ENCODE peak calls at places on chromosome 9, in seven cellular contexts. One of them, this sample, is unnamed.

GRCh38 chr9:16341176-16341575 is 529.3 kb downstream of the BNC2 start:
- DNase-seq in heart left ventricle: no peak
- DNase-seq in body of pancreas: no peak
- DNase-seq in HCT116: no peak
- DNase-seq in esophagus squamous epithelium: no peak
- DNase-seq in spleen: no peak
- DNase-seq in stomach: no peak
- DNase-seq in this sample: no peak

GRCh38 chr9:12972608-12973589 is 198.1 kb downstream of the LURAP1L start:
- DNase-seq in heart left ventricle: peak; percentile 28
- DNase-seq in body of pancreas: peak; percentile 33
- DNase-seq in HCT116: no peak
- DNase-seq in esophagus squamous epithelium: no peak
- DNase-seq in spleen: no peak
- DNase-seq in stomach: peak; percentile 73
- DNase-seq in this sample: no peak

GRCh38 chr9:122201641-122202040 is 27.1 kb downstream of the LHX6 start:
- DNase-seq in heart left ventricle: no peak
- DNase-seq in body of pancreas: no peak
- DNase-seq in HCT116: no peak
- DNase-seq in esophagus squamous epithelium: no peak
- DNase-seq in spleen: peak; percentile 43
- DNase-seq in stomach: no peak
- DNase-seq in this sample: no peak

GRCh38 chr9:83384214-83384613 is 154.0 kb downstream of the FRMD3 start:
- DNase-seq in heart left ventricle: no peak
- DNase-seq in body of pancreas: no peak
- DNase-seq in HCT116: no peak
- DNase-seq in esophagus squamous epithelium: no peak
- DNase-seq in spleen: no peak
- DNase-seq in stomach: no peak
- DNase-seq in this sample: no peak

GRCh38 chr9:124617477-124618141 is 110.4 kb upstream of the NR5A1 start:
- DNase-seq in heart left ventricle: peak; percentile 78
- DNase-seq in body of pancreas: peak; percentile 85
- DNase-seq in HCT116: peak; percentile 68
- DNase-seq in esophagus squamous epithelium: no peak
- DNase-seq in spleen: peak; percentile 85
- DNase-seq in stomach: peak; percentile 81
- DNase-seq in this sample: peak; percentile 87

GRCh38 chr9:8800196-8800595 is 1000.6 kb upstream of the DMAC1 start:
- DNase-seq in heart left ventricle: no peak
- DNase-seq in body of pancreas: no peak
- DNase-seq in HCT116: no peak
- DNase-seq in esophagus squamous epithelium: no peak
- DNase-seq in spleen: no peak
- DNase-seq in stomach: no peak
- DNase-seq in this sample: no peak

GRCh38 chr9:103104101-103104500 is 109.0 kb downstream of the CYLC2 start:
- DNase-seq in heart left ventricle: no peak
- DNase-seq in body of pancreas: no peak
- DNase-seq in HCT116: no peak
- DNase-seq in esophagus squamous epithelium: no peak
- DNase-seq in spleen: no peak
- DNase-seq in stomach: no peak
- DNase-seq in this sample: no peak

GRCh38 chr9:129736334-129736733 is 16.5 kb downstream of the PTGES start:
- DNase-seq in heart left ventricle: no peak
- DNase-seq in body of pancreas: no peak
- DNase-seq in HCT116: no peak
- DNase-seq in esophagus squamous epithelium: no peak
- DNase-seq in spleen: no peak
- DNase-seq in stomach: no peak
- DNase-seq in this sample: no peak

GRCh38 chr9:38416461-38416860 is 7.8 kb downstream of the IGFBPL1 start:
- DNase-seq in heart left ventricle: no peak
- DNase-seq in body of pancreas: no peak
- DNase-seq in HCT116: no peak
- DNase-seq in esophagus squamous epithelium: no peak
- DNase-seq in spleen: no peak
- DNase-seq in stomach: no peak
- DNase-seq in this sample: no peak

GRCh38 chr9:114193090-114193489 is 37.8 kb downstream of the COL27A1 start:
- DNase-seq in heart left ventricle: no peak
- DNase-seq in body of pancreas: no peak
- DNase-seq in HCT116: no peak
- DNase-seq in esophagus squamous epithelium: no peak
- DNase-seq in spleen: no peak
- DNase-seq in stomach: no peak
- DNase-seq in this sample: no peak

GRCh38 chr9:100673249-100673648 is 95.4 kb downstream of the CAVIN4 start:
- DNase-seq in heart left ventricle: no peak
- DNase-seq in body of pancreas: no peak
- DNase-seq in HCT116: no peak
- DNase-seq in esophagus squamous epithelium: no peak
- DNase-seq in spleen: no peak
- DNase-seq in stomach: no peak
- DNase-seq in this sample: no peak

GRCh38 chr9:6552738-6553121 is 92.8 kb downstream of the GLDC start:
- DNase-seq in heart left ventricle: no peak
- DNase-seq in body of pancreas: no peak
- DNase-seq in HCT116: no peak
- DNase-seq in esophagus squamous epithelium: no peak
- DNase-seq in spleen: no peak
- DNase-seq in stomach: no peak
- DNase-seq in this sample: no peak

GRCh38 chr9:110255417-110256141 is 728 bp downstream of the TXN start:
- DNase-seq in heart left ventricle: peak; percentile 68
- DNase-seq in body of pancreas: peak; percentile 80
- DNase-seq in HCT116: no peak
- DNase-seq in esophagus squamous epithelium: peak; percentile 6
- DNase-seq in spleen: peak; percentile 93
- DNase-seq in stomach: peak; percentile 73
- DNase-seq in this sample: peak; percentile 73
- TF ChIP-seq POLR2A in heart left ventricle: no peak
- TF ChIP-seq POLR2A in body of pancreas: peak; percentile 58
- TF ChIP-seq POLR2A in HCT116: no peak
- TF ChIP-seq POLR2A in esophagus squamous epithelium: peak; percentile 27
- TF ChIP-seq POLR2A in spleen: no peak
- TF ChIP-seq POLR2A in stomach: peak; percentile 34
- TF ChIP-seq POLR2A in this sample: no peak

GRCh38 chr9:70043689-70044449 is at the start of gene MAMDC2:
- DNase-seq in heart left ventricle: peak; percentile 84
- DNase-seq in body of pancreas: peak; percentile 61
- DNase-seq in HCT116: no peak
- DNase-seq in esophagus squamous epithelium: no peak
- DNase-seq in spleen: peak; percentile 77
- DNase-seq in stomach: peak; percentile 27
- DNase-seq in this sample: no peak
- TF ChIP-seq POLR2A in heart left ventricle: no peak
- TF ChIP-seq POLR2A in body of pancreas: peak; percentile 27
- TF ChIP-seq POLR2A in HCT116: no peak
- TF ChIP-seq POLR2A in esophagus squamous epithelium: peak; percentile 65
- TF ChIP-seq POLR2A in spleen: no peak
- TF ChIP-seq POLR2A in stomach: no peak
- TF ChIP-seq POLR2A in this sample: no peak

GRCh38 chr9:113138760-113139159 is 12.0 kb upstream of the SLC31A2 start:
- DNase-seq in heart left ventricle: no peak
- DNase-seq in body of pancreas: no peak
- DNase-seq in HCT116: no peak
- DNase-seq in esophagus squamous epithelium: no peak
- DNase-seq in spleen: no peak
- DNase-seq in stomach: no peak
- DNase-seq in this sample: no peak
- TF ChIP-seq POLR2A in heart left ventricle: no peak
- TF ChIP-seq POLR2A in body of pancreas: no peak
- TF ChIP-seq POLR2A in HCT116: no peak
- TF ChIP-seq POLR2A in esophagus squamous epithelium: no peak
- TF ChIP-seq POLR2A in spleen: no peak
- TF ChIP-seq POLR2A in stomach: no peak
- TF ChIP-seq POLR2A in this sample: no peak

GRCh38 chr9:136602193-136602885 is 56.5 kb upstream of the NOTCH1 start:
- DNase-seq in heart left ventricle: no peak
- DNase-seq in body of pancreas: no peak
- DNase-seq in HCT116: no peak
- DNase-seq in esophagus squamous epithelium: no peak
- DNase-seq in spleen: no peak
- DNase-seq in stomach: no peak
- DNase-seq in this sample: no peak
- TF ChIP-seq POLR2A in heart left ventricle: no peak
- TF ChIP-seq POLR2A in body of pancreas: no peak
- TF ChIP-seq POLR2A in HCT116: no peak
- TF ChIP-seq POLR2A in esophagus squamous epithelium: no peak
- TF ChIP-seq POLR2A in spleen: no peak
- TF ChIP-seq POLR2A in stomach: no peak
- TF ChIP-seq POLR2A in this sample: no peak

DNA sequence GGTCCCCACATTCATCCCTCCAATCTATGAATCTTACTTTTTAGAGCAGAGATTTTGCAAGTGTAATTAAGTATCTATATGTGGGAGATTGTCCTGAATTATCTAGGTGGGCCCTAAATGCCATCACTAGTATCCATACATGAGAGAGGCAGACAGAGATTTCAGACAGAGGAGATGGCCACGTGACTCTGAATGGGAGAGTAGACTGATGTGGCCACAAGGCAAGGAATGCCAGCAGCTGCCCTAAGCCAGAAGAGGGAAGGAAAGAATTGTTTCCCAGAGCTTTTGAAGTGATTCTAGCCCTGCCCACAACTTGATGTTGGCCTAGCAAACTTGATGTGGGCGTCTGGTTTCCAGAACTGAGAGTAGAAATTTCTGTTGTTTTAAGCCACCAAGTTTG is 90.1 kb upstream of the PCAT7 start:
- DNase-seq in heart left ventricle: no peak
- DNase-seq in body of pancreas: no peak
- DNase-seq in HCT116: no peak
- DNase-seq in esophagus squamous epithelium: no peak
- DNase-seq in spleen: no peak
- DNase-seq in stomach: no peak
- DNase-seq in this sample: no peak
- TF ChIP-seq POLR2A in heart left ventricle: no peak
- TF ChIP-seq POLR2A in body of pancreas: no peak
- TF ChIP-seq POLR2A in HCT116: no peak
- TF ChIP-seq POLR2A in esophagus squamous epithelium: no peak
- TF ChIP-seq POLR2A in spleen: no peak
- TF ChIP-seq POLR2A in stomach: no peak
- TF ChIP-seq POLR2A in this sample: no peak

GRCh38 chr9:115548826-115549225 is 430.9 kb upstream of the TNC start:
- DNase-seq in heart left ventricle: no peak
- DNase-seq in body of pancreas: no peak
- DNase-seq in HCT116: no peak
- DNase-seq in esophagus squamous epithelium: no peak
- DNase-seq in spleen: no peak
- DNase-seq in stomach: no peak
- DNase-seq in this sample: no peak
- TF ChIP-seq POLR2A in heart left ventricle: no peak
- TF ChIP-seq POLR2A in body of pancreas: no peak
- TF ChIP-seq POLR2A in HCT116: no peak
- TF ChIP-seq POLR2A in esophagus squamous epithelium: no peak
- TF ChIP-seq POLR2A in spleen: no peak
- TF ChIP-seq POLR2A in stomach: no peak
- TF ChIP-seq POLR2A in this sample: no peak

DNA sequence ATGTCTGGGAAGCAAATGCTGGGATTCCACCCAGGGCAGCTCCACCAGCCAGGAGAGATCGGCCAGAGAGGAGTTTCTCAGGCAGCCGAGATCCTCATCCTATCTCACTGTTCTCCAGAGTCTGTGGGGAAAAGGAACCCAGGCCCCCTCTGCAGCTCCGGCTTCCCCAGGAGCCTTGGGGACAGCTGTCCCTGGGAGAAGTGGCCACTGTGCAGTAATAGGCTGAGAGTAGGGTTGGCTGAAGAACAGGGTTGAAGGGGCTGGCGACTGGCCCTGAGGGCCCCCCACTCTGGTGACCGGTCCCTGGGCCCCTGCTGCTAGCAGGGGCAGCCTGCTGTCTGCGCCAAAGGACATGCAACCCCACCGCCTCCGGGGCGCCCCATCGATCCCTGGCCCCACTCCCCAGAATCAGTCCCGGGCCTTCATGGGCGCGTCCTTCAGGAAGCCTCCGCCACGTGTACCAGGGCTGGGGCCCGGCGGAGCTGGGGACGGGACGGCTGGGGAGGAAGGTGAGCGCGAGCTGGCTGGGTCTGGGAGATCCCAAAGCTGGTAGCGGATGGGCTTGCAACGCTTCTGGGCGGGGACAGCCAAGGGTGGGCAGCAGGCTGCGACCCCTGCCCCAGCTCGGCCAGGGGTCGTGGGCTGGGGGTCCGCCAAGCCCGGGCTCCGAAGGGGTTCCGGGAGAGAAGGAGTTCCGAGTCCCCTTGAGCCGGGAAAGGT is 44.0 kb upstream of the STXBP1 start:
- DNase-seq in heart left ventricle: peak; percentile 56
- DNase-seq in body of pancreas: no peak
- DNase-seq in HCT116: no peak
- DNase-seq in esophagus squamous epithelium: no peak
- DNase-seq in spleen: peak; percentile 84
- DNase-seq in stomach: no peak
- DNase-seq in this sample: peak; percentile 41
- TF ChIP-seq POLR2A in heart left ventricle: no peak
- TF ChIP-seq POLR2A in body of pancreas: no peak
- TF ChIP-seq POLR2A in HCT116: no peak
- TF ChIP-seq POLR2A in esophagus squamous epithelium: no peak
- TF ChIP-seq POLR2A in spleen: no peak
- TF ChIP-seq POLR2A in stomach: no peak
- TF ChIP-seq POLR2A in this sample: no peak

DNA sequence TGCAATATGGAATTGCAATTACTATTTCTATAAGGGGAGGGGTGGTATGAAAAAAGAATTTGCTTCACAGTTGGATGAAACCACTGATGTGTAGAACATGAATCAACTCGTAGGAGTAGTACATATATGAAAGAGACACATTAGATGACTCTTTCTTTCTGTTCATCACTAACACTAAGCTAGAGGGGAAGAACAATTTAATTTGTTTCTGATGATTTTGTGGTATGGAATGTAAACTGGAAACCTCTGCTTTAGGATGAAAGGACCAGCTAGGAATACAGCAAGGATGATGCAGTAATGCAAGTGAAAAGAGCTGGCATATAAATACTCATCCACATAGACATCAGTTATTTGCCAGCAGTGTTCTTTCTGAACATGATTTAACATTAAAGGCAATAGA is 113.4 kb downstream of the PAPPA start:
- DNase-seq in heart left ventricle: no peak
- DNase-seq in body of pancreas: no peak
- DNase-seq in HCT116: no peak
- DNase-seq in esophagus squamous epithelium: no peak
- DNase-seq in spleen: no peak
- DNase-seq in stomach: no peak
- DNase-seq in this sample: no peak
- TF ChIP-seq POLR2A in heart left ventricle: no peak
- TF ChIP-seq POLR2A in body of pancreas: no peak
- TF ChIP-seq POLR2A in HCT116: no peak
- TF ChIP-seq POLR2A in esophagus squamous epithelium: no peak
- TF ChIP-seq POLR2A in spleen: no peak
- TF ChIP-seq POLR2A in stomach: no peak
- TF ChIP-seq POLR2A in this sample: no peak

DNA sequence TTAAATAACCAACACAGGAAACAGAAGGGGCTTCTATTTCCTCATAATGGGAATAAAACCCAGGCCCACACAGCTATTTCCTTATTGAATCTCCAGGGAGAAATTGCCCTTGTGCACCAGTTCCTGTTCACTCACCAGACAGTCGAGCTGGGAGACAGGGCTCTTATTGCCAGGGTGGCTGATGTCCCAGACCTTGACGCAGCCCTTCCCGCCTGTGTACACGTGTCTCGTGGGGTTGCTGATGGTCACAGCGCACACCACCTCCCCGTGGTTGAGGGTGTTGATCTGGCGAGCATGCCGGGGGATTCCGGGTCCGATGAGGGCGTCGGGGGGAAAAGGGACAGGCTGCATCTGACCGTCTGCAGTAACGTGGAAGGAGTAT is 96.5 kb downstream of the TLE1 start:
- DNase-seq in heart left ventricle: peak; percentile 69
- DNase-seq in body of pancreas: peak; percentile 25
- DNase-seq in HCT116: no peak
- DNase-seq in esophagus squamous epithelium: no peak
- DNase-seq in spleen: peak; percentile 86
- DNase-seq in stomach: no peak
- DNase-seq in this sample: no peak
- TF ChIP-seq POLR2A in heart left ventricle: no peak
- TF ChIP-seq POLR2A in body of pancreas: no peak
- TF ChIP-seq POLR2A in HCT116: no peak
- TF ChIP-seq POLR2A in esophagus squamous epithelium: no peak
- TF ChIP-seq POLR2A in spleen: no peak
- TF ChIP-seq POLR2A in stomach: no peak
- TF ChIP-seq POLR2A in this sample: no peak